ENCODE peak calls at places on chromosome 13, in eight cellular contexts. One of them, this sample, is unnamed.

GRCh38 chr13:36850790-36851438 is 31.9 kb downstream of the RFXAP start:
- DNase-seq in aorta: no peak
- DNase-seq in amniotic epithelial cell: peak
- DNase-seq in activated naive CD8-positive, alpha-beta T cell treated with anti-CD3 and anti-CD28 coated beads, Interleukin-2, amount 10 ng/mL, durations not matched to agents 7 days and 5 days: no peak
- DNase-seq in AG08396: no peak
- DNase-seq in Karpas-422: peak
- DNase-seq in right atrium auricular region: no peak
- DNase-seq in ELR: peak
- DNase-seq in this sample: peak

GRCh38 chr13:98959775-98960325 is 18.0 kb downstream of the DOCK9 start:
- DNase-seq in aorta: no peak
- DNase-seq in amniotic epithelial cell: no peak
- DNase-seq in activated naive CD8-positive, alpha-beta T cell treated with anti-CD3 and anti-CD28 coated beads, Interleukin-2, amount 10 ng/mL, durations not matched to agents 7 days and 5 days: no peak
- DNase-seq in AG08396: no peak
- DNase-seq in Karpas-422: no peak
- DNase-seq in right atrium auricular region: no peak
- DNase-seq in ELR: no peak
- DNase-seq in this sample: no peak

GRCh38 chr13:73991384-73991783 is 142.8 kb downstream of the KLF12 start:
- DNase-seq in aorta: no peak
- DNase-seq in amniotic epithelial cell: no peak
- DNase-seq in activated naive CD8-positive, alpha-beta T cell treated with anti-CD3 and anti-CD28 coated beads, Interleukin-2, amount 10 ng/mL, durations not matched to agents 7 days and 5 days: no peak
- DNase-seq in AG08396: no peak
- DNase-seq in Karpas-422: peak
- DNase-seq in right atrium auricular region: no peak
- DNase-seq in ELR: no peak
- DNase-seq in this sample: peak

GRCh38 chr13:43153436-43154082 is 130.2 kb downstream of the DNAJC15 start:
- DNase-seq in aorta: no peak
- DNase-seq in amniotic epithelial cell: peak
- DNase-seq in activated naive CD8-positive, alpha-beta T cell treated with anti-CD3 and anti-CD28 coated beads, Interleukin-2, amount 10 ng/mL, durations not matched to agents 7 days and 5 days: no peak
- DNase-seq in AG08396: no peak
- DNase-seq in Karpas-422: no peak
- DNase-seq in right atrium auricular region: no peak
- DNase-seq in ELR: peak
- DNase-seq in this sample: no peak

GRCh38 chr13:73136776-73137175 is 78.0 kb downstream of the KLF5 start:
- DNase-seq in aorta: no peak
- DNase-seq in amniotic epithelial cell: no peak
- DNase-seq in activated naive CD8-positive, alpha-beta T cell treated with anti-CD3 and anti-CD28 coated beads, Interleukin-2, amount 10 ng/mL, durations not matched to agents 7 days and 5 days: no peak
- DNase-seq in AG08396: no peak
- DNase-seq in Karpas-422: no peak
- DNase-seq in right atrium auricular region: no peak
- DNase-seq in ELR: no peak
- DNase-seq in this sample: no peak

GRCh38 chr13:113420833-113421600 is 32.3 kb downstream of the ADPRHL1 start:
- DNase-seq in aorta: peak
- DNase-seq in amniotic epithelial cell: no peak
- DNase-seq in activated naive CD8-positive, alpha-beta T cell treated with anti-CD3 and anti-CD28 coated beads, Interleukin-2, amount 10 ng/mL, durations not matched to agents 7 days and 5 days: no peak
- DNase-seq in AG08396: peak
- DNase-seq in Karpas-422: peak
- DNase-seq in right atrium auricular region: no peak
- DNase-seq in ELR: peak
- DNase-seq in this sample: no peak

GRCh38 chr13:50611117-50611781 is 232.2 kb downstream of the DLEU7 start:
- DNase-seq in aorta: no peak
- DNase-seq in amniotic epithelial cell: no peak
- DNase-seq in activated naive CD8-positive, alpha-beta T cell treated with anti-CD3 and anti-CD28 coated beads, Interleukin-2, amount 10 ng/mL, durations not matched to agents 7 days and 5 days: peak
- DNase-seq in AG08396: no peak
- DNase-seq in Karpas-422: no peak
- DNase-seq in right atrium auricular region: no peak
- DNase-seq in ELR: no peak
- DNase-seq in this sample: no peak

GRCh38 chr13:97191615-97192014 is 30.5 kb upstream of the MBNL2 start:
- DNase-seq in aorta: no peak
- DNase-seq in amniotic epithelial cell: no peak
- DNase-seq in activated naive CD8-positive, alpha-beta T cell treated with anti-CD3 and anti-CD28 coated beads, Interleukin-2, amount 10 ng/mL, durations not matched to agents 7 days and 5 days: no peak
- DNase-seq in AG08396: no peak
- DNase-seq in Karpas-422: no peak
- DNase-seq in right atrium auricular region: no peak
- DNase-seq in ELR: no peak
- DNase-seq in this sample: no peak

GRCh38 chr13:59446391-59446790 is 717.3 kb downstream of the DIAPH3 start:
- DNase-seq in aorta: no peak
- DNase-seq in amniotic epithelial cell: no peak
- DNase-seq in activated naive CD8-positive, alpha-beta T cell treated with anti-CD3 and anti-CD28 coated beads, Interleukin-2, amount 10 ng/mL, durations not matched to agents 7 days and 5 days: no peak
- DNase-seq in AG08396: no peak
- DNase-seq in Karpas-422: no peak
- DNase-seq in right atrium auricular region: no peak
- DNase-seq in ELR: no peak
- DNase-seq in this sample: no peak

GRCh38 chr13:32530841-32531253 is 7.7 kb downstream of the N4BP2L2 start:
- DNase-seq in aorta: no peak
- DNase-seq in amniotic epithelial cell: peak
- DNase-seq in activated naive CD8-positive, alpha-beta T cell treated with anti-CD3 and anti-CD28 coated beads, Interleukin-2, amount 10 ng/mL, durations not matched to agents 7 days and 5 days: no peak
- DNase-seq in AG08396: peak
- DNase-seq in Karpas-422: no peak
- DNase-seq in right atrium auricular region: no peak
- DNase-seq in ELR: peak
- DNase-seq in this sample: peak

GRCh38 chr13:25980255-25980654 is 71.6 kb downstream of the SHISA2 start:
- DNase-seq in aorta: no peak
- DNase-seq in amniotic epithelial cell: peak
- DNase-seq in activated naive CD8-positive, alpha-beta T cell treated with anti-CD3 and anti-CD28 coated beads, Interleukin-2, amount 10 ng/mL, durations not matched to agents 7 days and 5 days: no peak
- DNase-seq in AG08396: no peak
- DNase-seq in Karpas-422: peak
- DNase-seq in right atrium auricular region: no peak
- DNase-seq in ELR: peak
- DNase-seq in this sample: peak

GRCh38 chr13:43360911-43361605 is 337.7 kb downstream of the DNAJC15 start:
- DNase-seq in aorta: no peak
- DNase-seq in amniotic epithelial cell: peak
- DNase-seq in activated naive CD8-positive, alpha-beta T cell treated with anti-CD3 and anti-CD28 coated beads, Interleukin-2, amount 10 ng/mL, durations not matched to agents 7 days and 5 days: no peak
- DNase-seq in AG08396: no peak
- DNase-seq in Karpas-422: no peak
- DNase-seq in right atrium auricular region: no peak
- DNase-seq in ELR: peak
- DNase-seq in this sample: no peak

GRCh38 chr13:108974686-108975085 is 345.3 kb downstream of the MYO16 start:
- DNase-seq in aorta: no peak
- DNase-seq in amniotic epithelial cell: peak
- DNase-seq in activated naive CD8-positive, alpha-beta T cell treated with anti-CD3 and anti-CD28 coated beads, Interleukin-2, amount 10 ng/mL, durations not matched to agents 7 days and 5 days: no peak
- DNase-seq in AG08396: no peak
- DNase-seq in Karpas-422: no peak
- DNase-seq in right atrium auricular region: no peak
- DNase-seq in ELR: no peak
- DNase-seq in this sample: no peak

GRCh38 chr13:21675095-21676007 is 4.5 kb downstream of the FGF9 start:
- DNase-seq in aorta: no peak
- DNase-seq in amniotic epithelial cell: no peak
- DNase-seq in activated naive CD8-positive, alpha-beta T cell treated with anti-CD3 and anti-CD28 coated beads, Interleukin-2, amount 10 ng/mL, durations not matched to agents 7 days and 5 days: peak
- DNase-seq in AG08396: peak
- DNase-seq in Karpas-422: peak
- DNase-seq in right atrium auricular region: no peak
- DNase-seq in ELR: no peak
- DNase-seq in this sample: peak

GRCh38 chr13:86476656-86477055 is 677.4 kb upstream of the SLITRK6 start:
- DNase-seq in aorta: no peak
- DNase-seq in amniotic epithelial cell: no peak
- DNase-seq in activated naive CD8-positive, alpha-beta T cell treated with anti-CD3 and anti-CD28 coated beads, Interleukin-2, amount 10 ng/mL, durations not matched to agents 7 days and 5 days: no peak
- DNase-seq in AG08396: no peak
- DNase-seq in Karpas-422: no peak
- DNase-seq in right atrium auricular region: no peak
- DNase-seq in ELR: no peak
- DNase-seq in this sample: no peak

GRCh38 chr13:99656843-99657506 is 155.7 kb downstream of the TM9SF2 start:
- DNase-seq in aorta: no peak
- DNase-seq in amniotic epithelial cell: no peak
- DNase-seq in activated naive CD8-positive, alpha-beta T cell treated with anti-CD3 and anti-CD28 coated beads, Interleukin-2, amount 10 ng/mL, durations not matched to agents 7 days and 5 days: peak
- DNase-seq in AG08396: no peak
- DNase-seq in Karpas-422: no peak
- DNase-seq in right atrium auricular region: no peak
- DNase-seq in ELR: no peak
- DNase-seq in this sample: no peak

GRCh38 chr13:20847298-20847697 is 55.2 kb downstream of the XPO4 start:
- DNase-seq in aorta: no peak
- DNase-seq in amniotic epithelial cell: peak
- DNase-seq in activated naive CD8-positive, alpha-beta T cell treated with anti-CD3 and anti-CD28 coated beads, Interleukin-2, amount 10 ng/mL, durations not matched to agents 7 days and 5 days: no peak
- DNase-seq in AG08396: no peak
- DNase-seq in Karpas-422: no peak
- DNase-seq in right atrium auricular region: no peak
- DNase-seq in ELR: no peak
- DNase-seq in this sample: no peak

GRCh38 chr13:48844676-48845075 is 131.0 kb upstream of the FNDC3A start:
- DNase-seq in aorta: no peak
- DNase-seq in amniotic epithelial cell: no peak
- DNase-seq in activated naive CD8-positive, alpha-beta T cell treated with anti-CD3 and anti-CD28 coated beads, Interleukin-2, amount 10 ng/mL, durations not matched to agents 7 days and 5 days: no peak
- DNase-seq in AG08396: no peak
- DNase-seq in Karpas-422: no peak
- DNase-seq in right atrium auricular region: no peak
- DNase-seq in ELR: no peak
- DNase-seq in this sample: no peak

GRCh38 chr13:44004881-44005280 is 125.2 kb downstream of the LACC1 start:
- DNase-seq in aorta: no peak
- DNase-seq in amniotic epithelial cell: peak
- DNase-seq in activated naive CD8-positive, alpha-beta T cell treated with anti-CD3 and anti-CD28 coated beads, Interleukin-2, amount 10 ng/mL, durations not matched to agents 7 days and 5 days: no peak
- DNase-seq in AG08396: peak
- DNase-seq in Karpas-422: no peak
- DNase-seq in right atrium auricular region: no peak
- DNase-seq in ELR: peak
- DNase-seq in this sample: no peak

GRCh38 chr13:20525601-20526544 is at the start of gene CRYL1:
- DNase-seq in aorta: peak
- DNase-seq in amniotic epithelial cell: peak
- DNase-seq in activated naive CD8-positive, alpha-beta T cell treated with anti-CD3 and anti-CD28 coated beads, Interleukin-2, amount 10 ng/mL, durations not matched to agents 7 days and 5 days: peak
- DNase-seq in AG08396: peak
- DNase-seq in Karpas-422: peak
- DNase-seq in right atrium auricular region: peak
- DNase-seq in ELR: peak
- DNase-seq in this sample: no peak

GRCh38 chr13:31775686-31776085 is 36.4 kb downstream of the RXFP2 start:
- DNase-seq in aorta: peak
- DNase-seq in amniotic epithelial cell: no peak
- DNase-seq in activated naive CD8-positive, alpha-beta T cell treated with anti-CD3 and anti-CD28 coated beads, Interleukin-2, amount 10 ng/mL, durations not matched to agents 7 days and 5 days: no peak
- DNase-seq in AG08396: no peak
- DNase-seq in Karpas-422: no peak
- DNase-seq in right atrium auricular region: peak
- DNase-seq in ELR: no peak
- DNase-seq in this sample: no peak

GRCh38 chr13:35675651-35676050 is 199.2 kb upstream of the MAB21L1 start:
- DNase-seq in aorta: no peak
- DNase-seq in amniotic epithelial cell: no peak
- DNase-seq in activated naive CD8-positive, alpha-beta T cell treated with anti-CD3 and anti-CD28 coated beads, Interleukin-2, amount 10 ng/mL, durations not matched to agents 7 days and 5 days: no peak
- DNase-seq in AG08396: no peak
- DNase-seq in Karpas-422: no peak
- DNase-seq in right atrium auricular region: no peak
- DNase-seq in ELR: no peak
- DNase-seq in this sample: no peak

GRCh38 chr13:24184265-24184841 is 23.8 kb downstream of the SPATA13 start:
- DNase-seq in aorta: no peak
- DNase-seq in amniotic epithelial cell: no peak
- DNase-seq in activated naive CD8-positive, alpha-beta T cell treated with anti-CD3 and anti-CD28 coated beads, Interleukin-2, amount 10 ng/mL, durations not matched to agents 7 days and 5 days: no peak
- DNase-seq in AG08396: no peak
- DNase-seq in Karpas-422: no peak
- DNase-seq in right atrium auricular region: no peak
- DNase-seq in ELR: no peak
- DNase-seq in this sample: no peak

GRCh38 chr13:60267498-60268202 is 103.9 kb upstream of the DIAPH3 start:
- DNase-seq in aorta: no peak
- DNase-seq in amniotic epithelial cell: peak
- DNase-seq in activated naive CD8-positive, alpha-beta T cell treated with anti-CD3 and anti-CD28 coated beads, Interleukin-2, amount 10 ng/mL, durations not matched to agents 7 days and 5 days: peak
- DNase-seq in AG08396: no peak
- DNase-seq in Karpas-422: peak
- DNase-seq in right atrium auricular region: no peak
- DNase-seq in ELR: peak
- DNase-seq in this sample: peak

GRCh38 chr13:32031025-32031814 is at the start of gene FRY:
- DNase-seq in aorta: peak
- DNase-seq in amniotic epithelial cell: peak
- DNase-seq in activated naive CD8-positive, alpha-beta T cell treated with anti-CD3 and anti-CD28 coated beads, Interleukin-2, amount 10 ng/mL, durations not matched to agents 7 days and 5 days: peak
- DNase-seq in AG08396: peak
- DNase-seq in Karpas-422: peak
- DNase-seq in right atrium auricular region: peak
- DNase-seq in ELR: peak
- DNase-seq in this sample: peak

GRCh38 chr13:26867451-26868067 is 107.0 kb upstream of the GPR12 start:
- DNase-seq in aorta: no peak
- DNase-seq in amniotic epithelial cell: peak
- DNase-seq in activated naive CD8-positive, alpha-beta T cell treated with anti-CD3 and anti-CD28 coated beads, Interleukin-2, amount 10 ng/mL, durations not matched to agents 7 days and 5 days: peak
- DNase-seq in AG08396: peak
- DNase-seq in Karpas-422: peak
- DNase-seq in right atrium auricular region: no peak
- DNase-seq in ELR: peak
- DNase-seq in this sample: peak

GRCh38 chr13:65914707-65915106 is 1315.4 kb downstream of the PCDH9 start:
- DNase-seq in aorta: no peak
- DNase-seq in amniotic epithelial cell: peak
- DNase-seq in activated naive CD8-positive, alpha-beta T cell treated with anti-CD3 and anti-CD28 coated beads, Interleukin-2, amount 10 ng/mL, durations not matched to agents 7 days and 5 days: no peak
- DNase-seq in AG08396: no peak
- DNase-seq in Karpas-422: no peak
- DNase-seq in right atrium auricular region: no peak
- DNase-seq in ELR: peak
- DNase-seq in this sample: no peak

GRCh38 chr13:111145071-111145470 is 30.0 kb downstream of the ARHGEF7 start:
- DNase-seq in aorta: no peak
- DNase-seq in amniotic epithelial cell: no peak
- DNase-seq in activated naive CD8-positive, alpha-beta T cell treated with anti-CD3 and anti-CD28 coated beads, Interleukin-2, amount 10 ng/mL, durations not matched to agents 7 days and 5 days: no peak
- DNase-seq in AG08396: no peak
- DNase-seq in Karpas-422: no peak
- DNase-seq in right atrium auricular region: no peak
- DNase-seq in ELR: no peak
- DNase-seq in this sample: no peak

GRCh38 chr13:113842336-113843062 is 21.4 kb downstream of the GAS6 start:
- DNase-seq in aorta: peak
- DNase-seq in amniotic epithelial cell: no peak
- DNase-seq in activated naive CD8-positive, alpha-beta T cell treated with anti-CD3 and anti-CD28 coated beads, Interleukin-2, amount 10 ng/mL, durations not matched to agents 7 days and 5 days: no peak
- DNase-seq in AG08396: no peak
- DNase-seq in Karpas-422: no peak
- DNase-seq in right atrium auricular region: no peak
- DNase-seq in ELR: no peak
- DNase-seq in this sample: no peak

GRCh38 chr13:110985570-110985969 is 70.7 kb upstream of the ANKRD10 start:
- DNase-seq in aorta: no peak
- DNase-seq in amniotic epithelial cell: peak
- DNase-seq in activated naive CD8-positive, alpha-beta T cell treated with anti-CD3 and anti-CD28 coated beads, Interleukin-2, amount 10 ng/mL, durations not matched to agents 7 days and 5 days: no peak
- DNase-seq in AG08396: no peak
- DNase-seq in Karpas-422: no peak
- DNase-seq in right atrium auricular region: no peak
- DNase-seq in ELR: no peak
- DNase-seq in this sample: no peak

GRCh38 chr13:38042771-38043170 is 173.2 kb upstream of the TRPC4 start:
- DNase-seq in aorta: no peak
- DNase-seq in amniotic epithelial cell: no peak
- DNase-seq in activated naive CD8-positive, alpha-beta T cell treated with anti-CD3 and anti-CD28 coated beads, Interleukin-2, amount 10 ng/mL, durations not matched to agents 7 days and 5 days: no peak
- DNase-seq in AG08396: no peak
- DNase-seq in Karpas-422: no peak
- DNase-seq in right atrium auricular region: no peak
- DNase-seq in ELR: no peak
- DNase-seq in this sample: no peak

GRCh38 chr13:64029343-64030093 is 2613.9 kb upstream of the PCDH20 start:
- DNase-seq in aorta: peak
- DNase-seq in amniotic epithelial cell: no peak
- DNase-seq in activated naive CD8-positive, alpha-beta T cell treated with anti-CD3 and anti-CD28 coated beads, Interleukin-2, amount 10 ng/mL, durations not matched to agents 7 days and 5 days: no peak
- DNase-seq in AG08396: no peak
- DNase-seq in Karpas-422: no peak
- DNase-seq in right atrium auricular region: no peak
- DNase-seq in ELR: no peak
- DNase-seq in this sample: no peak

GRCh38 chr13:35485451-35485850 is 9.0 kb upstream of the MAB21L1 start:
- DNase-seq in aorta: no peak
- DNase-seq in amniotic epithelial cell: no peak
- DNase-seq in activated naive CD8-positive, alpha-beta T cell treated with anti-CD3 and anti-CD28 coated beads, Interleukin-2, amount 10 ng/mL, durations not matched to agents 7 days and 5 days: no peak
- DNase-seq in AG08396: no peak
- DNase-seq in Karpas-422: peak
- DNase-seq in right atrium auricular region: no peak
- DNase-seq in ELR: no peak
- DNase-seq in this sample: no peak

GRCh38 chr13:70098669-70099068 is 9.0 kb upstream of the ATXN8OS start:
- DNase-seq in aorta: no peak
- DNase-seq in amniotic epithelial cell: no peak
- DNase-seq in activated naive CD8-positive, alpha-beta T cell treated with anti-CD3 and anti-CD28 coated beads, Interleukin-2, amount 10 ng/mL, durations not matched to agents 7 days and 5 days: no peak
- DNase-seq in AG08396: no peak
- DNase-seq in Karpas-422: peak
- DNase-seq in right atrium auricular region: no peak
- DNase-seq in ELR: peak
- DNase-seq in this sample: no peak